ENCODE peak calls at places on chromosomes 13 and 19, in four cellular contexts. N, L, X and Z are unnamed samples.

GRCh38 chr13:94999871-95000270 is 287.5 kb upstream of the SOX21 start:
- DNase-seq in N (no peak), L (no peak), X (no peak), Z (no peak)

GRCh38 chr13:99931462-99931861 is 40.1 kb downstream of the ZIC5 start:
- DNase-seq in N (no peak), L (no peak), X (no peak), Z (no peak)

GRCh38 chr19:29245221-29245620 is 32.3 kb upstream of the UQCRFS1 start:
- DNase-seq in N (no peak), L (no peak), X (no peak), Z (no peak)

GRCh38 chr13:112102243-112102642 is 35.3 kb downstream of the SOX1 start:
- DNase-seq in N (no peak), L (no peak), X (no peak), Z (no peak)

GRCh38 chr13:27852491-27852890 is 60.2 kb downstream of the GSX1 start:
- DNase-seq in N (no peak), L (no peak), X (no peak), Z (no peak)

GRCh38 chr19:5956728-5957127 is 21.2 kb downstream of the RANBP3 start:
- DNase-seq in N (no peak), L (no peak), X (no peak), Z (no peak)

GRCh38 chr13:40961224-40961623 is 57.9 kb downstream of the ELF1 start:
- DNase-seq in N (no peak), L (no peak), X (peak), Z (no peak)

GRCh38 chr19:55257461-55258411 is 1.1 kb downstream of the PPP6R1 start:
- DNase-seq in N (no peak), L (no peak), X (peak), Z (no peak)

GRCh38 chr13:83515267-83515666 is 367.0 kb downstream of the SLITRK1 start:
- DNase-seq in N (peak), L (no peak), X (no peak), Z (no peak)

GRCh38 chr19:13056052-13056660 is 46.5 kb downstream of the LYL1 start:
- DNase-seq in N (peak), L (no peak), X (no peak), Z (no peak)

GRCh38 chr13:52414963-52415362 is 9.0 kb upstream of the THSD1 start:
- DNase-seq in N (peak), L (no peak), X (no peak), Z (no peak)

GRCh38 chr13:109156181-109156935 is 526.9 kb downstream of the MYO16 start:
- DNase-seq in N (peak), L (no peak), X (no peak), Z (no peak)